ENCODE peak calls at places on chromosomes 2 and 18, in nine cellular contexts. B, U, R, Y, O, Q, J, X and K are unnamed samples.

GRCh38 chr2:127508621-127509034 is 17.7 kb downstream of the IWS1 start:
- DNase-seq in U (peak), O (peak), B (peak), J (no peak), Y (peak), R (peak), X (peak), Q (peak), K (peak)

GRCh38 chr18:13696961-13697360 is 29.4 kb downstream of the FAM210A start:
- DNase-seq in B (no peak), Q (no peak), O (no peak), X (no peak), Y (no peak), R (no peak), J (no peak), U (no peak), K (no peak)

GRCh38 chr2:152441961-152442360 is 107.0 kb downstream of the FMNL2 start:
- DNase-seq in X (no peak), O (no peak), B (no peak), R (no peak), Y (no peak), Q (no peak), J (no peak), U (no peak), K (no peak)

GRCh38 chr18:44839239-44839666 is 158.6 kb downstream of the SETBP1 start:
- DNase-seq in U (peak), R (peak), X (peak), Y (peak), O (peak), Q (peak), J (peak), B (no peak), K (peak)

GRCh38 chr2:15159751-15160177 is 401.4 kb downstream of the NBAS start:
- DNase-seq in Y (no peak), O (peak), Q (no peak), X (no peak), J (no peak), R (peak), B (peak), U (no peak), K (peak)

GRCh38 chr2:119068154-119068725 is 90.3 kb downstream of the C1QL2 start:
- DNase-seq in O (no peak), Y (no peak), X (no peak), Q (no peak), U (no peak), B (no peak), R (no peak), J (no peak), K (no peak)

GRCh38 chr2:37415128-37415817 is 70.8 kb downstream of the QPCT start:
- DNase-seq in J (no peak), R (peak), U (no peak), Y (no peak), B (no peak), X (no peak), O (no peak), Q (no peak), K (no peak)

GRCh38 chr18:79883461-79884295 is 67.8 kb downstream of the SLC66A2 start:
- DNase-seq in Y (no peak), X (no peak), U (no peak), Q (no peak), R (no peak), B (no peak), J (no peak), O (peak), K (no peak)

GRCh38 chr2:120595739-120596138 is 139.9 kb upstream of the GLI2 start:
- DNase-seq in Y (no peak), U (no peak), X (no peak), R (no peak), B (no peak), J (no peak), Q (no peak), O (no peak), K (no peak)

GRCh38 chr2:19949071-19949470 is 40.8 kb downstream of the WDR35 start:
- DNase-seq in Q (no peak), U (no peak), X (no peak), J (no peak), B (no peak), Y (no peak), R (no peak), O (no peak), K (no peak)

GRCh38 chr18:54783100-54783499 is 45.2 kb upstream of the RAB27B start:
- DNase-seq in U (no peak), Q (no peak), J (no peak), X (no peak), O (no peak), Y (no peak), R (no peak), B (no peak), K (no peak)

GRCh38 chr18:54787616-54788015 is 40.7 kb upstream of the RAB27B start:
- DNase-seq in B (no peak), X (no peak), Y (no peak), J (no peak), R (no peak), Q (no peak), U (no peak), O (no peak), K (no peak)

GRCh38 chr18:54790109-54790508 is 38.2 kb upstream of the RAB27B start:
- DNase-seq in Y (no peak), Q (no peak), U (no peak), R (no peak), O (no peak), J (no peak), B (no peak), X (no peak), K (no peak)

GRCh38 chr18:54787098-54787497 is 41.2 kb upstream of the RAB27B start:
- DNase-seq in B (no peak), O (no peak), J (no peak), X (peak), U (no peak), R (no peak), Q (no peak), Y (no peak), K (no peak)

GRCh38 chr18:54786211-54786610 is 42.1 kb upstream of the RAB27B start:
- DNase-seq in X (no peak), R (no peak), O (no peak), B (no peak), Q (no peak), J (no peak), U (no peak), Y (no peak), K (no peak)
- TF ChIP-seq POLR2A in X (no peak), R (no peak), O (no peak), B (no peak), Q (no peak), J (no peak), U (no peak), Y (no peak), K (no peak)

GRCh38 chr18:23458830-23459529 is 5.9 kb downstream of the RIOK3 start:
- DNase-seq in O (no peak), R (no peak), Q (no peak), U (no peak), Y (no peak), X (no peak), B (no peak), J (no peak), K (no peak)

GRCh38 chr18:23459530-23459921 is 6.4 kb downstream of the RIOK3 start:
- DNase-seq in X (no peak), B (peak), O (no peak), Y (no peak), R (no peak), Q (peak), J (no peak), U (no peak), K (no peak)

GRCh38 chr18:23456835-23457234 is 3.7 kb downstream of the RIOK3 start:
- DNase-seq in J (no peak), O (no peak), B (no peak), U (no peak), Q (no peak), X (no peak), Y (no peak), R (no peak), K (no peak)

GRCh38 chr18:23462876-23463275 is 9.8 kb downstream of the RIOK3 start:
- DNase-seq in X (no peak), Y (no peak), Q (no peak), U (no peak), R (no peak), B (no peak), O (no peak), J (no peak), K (no peak)

DNA sequence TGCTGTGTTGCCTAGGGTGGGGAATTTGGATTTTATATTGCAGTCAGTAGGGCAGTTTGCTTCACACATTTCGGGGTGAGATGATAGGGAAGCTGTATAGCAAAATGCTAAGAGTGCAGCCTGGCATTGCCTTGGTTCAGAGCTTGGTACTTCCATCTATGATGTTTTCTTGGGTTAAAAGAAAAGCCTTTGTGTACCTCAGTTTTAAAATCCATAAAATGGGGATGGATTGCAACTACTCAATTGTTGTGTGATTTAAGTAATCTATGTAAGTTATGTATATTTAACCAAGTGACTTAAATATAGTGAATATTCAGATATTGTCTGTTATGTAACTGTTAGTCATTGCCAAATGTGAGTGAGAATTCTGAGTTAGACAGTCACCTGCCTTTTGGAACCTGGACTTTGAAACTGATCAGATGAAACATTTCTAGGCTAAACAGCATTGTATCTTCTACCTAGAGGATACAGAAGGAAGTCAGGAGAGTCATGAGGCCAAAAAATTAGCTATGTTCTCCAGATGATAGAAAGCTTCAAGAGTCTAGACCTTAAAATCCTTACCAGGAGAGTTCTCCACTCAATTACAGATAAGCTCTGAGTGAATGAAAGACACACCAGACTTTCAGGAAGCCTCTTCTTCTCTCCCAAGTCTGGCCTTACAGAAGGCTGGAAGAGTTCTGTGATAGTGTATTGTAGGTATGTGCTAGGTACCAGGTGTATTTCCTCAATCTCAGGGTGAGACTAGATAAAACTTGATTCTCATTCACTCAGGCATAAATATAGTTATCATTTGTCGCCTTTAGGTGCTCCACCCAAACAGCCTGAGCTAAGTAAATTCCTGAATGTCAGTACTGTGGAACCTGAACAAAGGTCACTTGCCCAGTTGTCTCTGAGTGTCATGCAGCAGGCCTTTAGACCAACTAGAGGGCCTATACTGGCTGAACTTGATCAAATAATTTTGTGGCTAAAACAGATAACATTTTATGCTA is 7.5 kb downstream of the RIOK3 start:
- DNase-seq in J (no peak), O (no peak), R (no peak), U (peak), B (peak), X (no peak), Q (no peak), Y (no peak), K (peak)
- TF ChIP-seq POLR2A in J (no peak), O (no peak), R (no peak), U (peak), B (no peak), X (no peak), Q (no peak), Y (no peak), K (no peak)

DNA sequence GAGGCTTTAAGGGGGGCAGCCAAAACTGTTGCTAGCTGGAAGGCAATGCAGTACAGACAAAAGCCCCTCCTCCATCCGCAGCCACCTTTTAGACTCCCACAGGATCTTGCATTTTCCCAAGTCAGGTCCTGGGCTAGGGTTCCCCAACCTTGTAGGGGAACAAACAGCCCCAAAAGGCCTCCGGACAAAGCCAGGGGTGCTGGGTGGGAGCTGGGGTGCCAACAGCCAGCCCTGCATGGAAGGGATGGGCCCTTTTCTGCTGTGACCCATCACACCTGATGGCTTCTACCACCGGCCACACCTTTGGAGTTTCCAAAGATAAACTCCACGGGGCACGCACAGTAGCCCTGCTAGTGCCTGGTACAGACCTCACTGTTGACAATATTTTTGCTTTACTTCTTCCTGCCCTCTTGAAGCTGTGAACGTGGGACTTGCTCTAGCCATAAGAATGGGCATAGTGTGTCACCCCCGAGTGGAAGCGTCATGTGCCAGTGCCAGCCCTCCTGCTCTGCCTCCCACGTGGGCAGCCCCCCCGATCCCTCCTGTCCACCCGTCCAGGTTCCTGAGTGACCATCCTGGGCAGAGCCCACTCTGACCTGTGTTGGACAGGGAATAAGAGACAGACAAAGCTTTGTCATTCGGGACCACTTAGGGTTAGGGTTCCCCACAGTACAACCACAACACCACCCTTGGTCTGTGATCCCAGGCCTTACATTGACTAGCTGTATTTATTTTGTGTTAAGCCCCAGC is 18.8 kb downstream of the TUBB6 start:
- DNase-seq in U (no peak), J (no peak), Q (no peak), B (no peak), X (no peak), Y (no peak), R (no peak), O (peak), K (no peak)
- TF ChIP-seq POLR2A in U (no peak), J (no peak), Q (no peak), B (no peak), X (no peak), Y (no peak), R (no peak), O (no peak), K (no peak)

GRCh38 chr2:239275037-239275685 is 125.7 kb downstream of the HDAC4 start:
- DNase-seq in B (no peak), Q (no peak), J (peak), U (peak), O (peak), R (peak), X (peak), Y (peak), K (peak)
- TF ChIP-seq POLR2A in B (no peak), Q (no peak), J (no peak), U (no peak), O (no peak), R (peak), X (no peak), Y (peak), K (peak)